ENCODE peak calls at places on chromosomes 16 and 17, in nine cellular contexts. J is ELR; P is NCI-H1092; L is T follicular helper cell; B is activated CD4-positive, alpha-beta T cell treated with anti-CD3 and anti-CD28 coated beads, Interleukin-2, amount 10 ng/mL, durations not matched to agents 7 days and 5 days; O is BJ; N is type B pancreatic cell; Q is activated effector memory CD4-positive, alpha-beta T cell treated with anti-CD3 and anti-CD28 coated beads, Interleukin-2, amount 50 U/mL, for 16 hours; S is NCI-H2081. R is an unnamed sample.

GRCh38 chr16:73062640-73063283 is 14.8 kb upstream of the ZFHX3 start:
- DNase-seq in Q (no peak), N (no peak), P (no peak), B (no peak), L (no peak), S (no peak), O (no peak), J (no peak), R (no peak)

GRCh38 chr17:13462161-13462560 is 139.6 kb downstream of the HS3ST3A1 start:
- DNase-seq in P (no peak), J (peak; percentile 16), Q (no peak), L (no peak), S (no peak), N (no peak), B (no peak), O (peak; percentile 40), R (no peak)

GRCh38 chr16:23466162-23466885 is 13.3 kb upstream of the COG7 start:
- DNase-seq in J (peak; percentile 90), O (peak; percentile 17), L (no peak), P (no peak), N (no peak), S (no peak), Q (no peak), B (no peak), R (peak; percentile 96)

GRCh38 chr16:88705746-88706287 is 391 bp downstream of the RNF166 start:
- DNase-seq in Q (peak; percentile 74), S (no peak), P (no peak), L (no peak), B (no peak), O (no peak), N (no peak), J (peak; percentile 39), R (peak; percentile 22)

GRCh38 chr16:12899529-12900168 is 1.7 kb upstream of the SHISA9 start:
- DNase-seq in J (no peak), L (no peak), Q (no peak), S (no peak), P (no peak), B (no peak), N (no peak), O (no peak), R (no peak)

GRCh38 chr17:45719335-45720071 is 64.6 kb upstream of the CRHR1 start:
- DNase-seq in Q (no peak), O (peak; percentile 32), J (peak; percentile 91), N (no peak), L (no peak), B (no peak), P (no peak), S (no peak), R (peak; percentile 82)

GRCh38 chr17:9241371-9241712 is 220.0 kb downstream of the NTN1 start:
- DNase-seq in J (no peak), B (no peak), P (no peak), S (no peak), Q (no peak), N (no peak), L (no peak), O (no peak), R (no peak)

GRCh38 chr17:64411999-64412771 is 21.5 kb upstream of the PECAM1 start:
- DNase-seq in P (peak; percentile 45), O (no peak), Q (no peak), B (no peak), N (no peak), J (peak; percentile 27), L (no peak), S (no peak), R (no peak)

GRCh38 chr17:66523378-66524174 is 221.2 kb downstream of the PRKCA start:
- DNase-seq in Q (no peak), B (no peak), L (no peak), N (no peak), J (peak; percentile 34), S (no peak), O (no peak), P (no peak), R (no peak)

GRCh38 chr16:87329436-87330256 is 12.5 kb upstream of the C16orf95 start:
- DNase-seq in B (no peak), J (no peak), P (no peak), N (no peak), S (no peak), Q (no peak), O (no peak), L (no peak), R (no peak)

GRCh38 chr16:67842509-67843342 is 606 bp downstream of the THAP11 start:
- DNase-seq in O (no peak), L (peak; percentile 67), N (peak; percentile 73), J (peak; percentile 70), Q (peak; percentile 86), S (no peak), P (peak; percentile 12), B (peak; percentile 64), R (peak; percentile 73)

GRCh38 chr17:27268394-27269085 is 25.4 kb upstream of the WSB1 start:
- DNase-seq in J (no peak), P (peak; percentile 25), S (no peak), Q (no peak), N (no peak), O (no peak), L (no peak), B (no peak), R (no peak)

GRCh38 chr17:4229627-4230026 is 34.2 kb downstream of the ANKFY1 start:
- DNase-seq in B (no peak), O (peak; percentile 25), N (no peak), S (no peak), P (no peak), L (no peak), Q (no peak), J (peak; percentile 93), R (peak; percentile 18)

GRCh38 chr17:47816947-47817346 is 4.6 kb downstream of the OSBPL7 start:
- DNase-seq in P (no peak), J (no peak), L (no peak), N (no peak), B (no peak), S (no peak), Q (no peak), O (no peak), R (no peak)

GRCh38 chr17:7592422-7593021 is 2.6 kb upstream of the SOX15 start:
- DNase-seq in Q (no peak), P (no peak), L (no peak), N (no peak), J (no peak), S (no peak), O (no peak), B (no peak), R (no peak)

GRCh38 chr16:80454802-80455201 is 86.0 kb upstream of the DYNLRB2 start:
- DNase-seq in P (no peak), O (no peak), J (no peak), B (no peak), L (no peak), N (no peak), Q (no peak), S (no peak), R (no peak)

GRCh38 chr17:17408236-17408794 is 68.5 kb upstream of the MED9 start:
- DNase-seq in Q (no peak), N (no peak), B (no peak), O (no peak), L (no peak), J (peak; percentile 76), S (no peak), P (no peak), R (no peak)

GRCh38 chr16:8869212-8869987 is 594 bp upstream of the CARHSP1 start:
- DNase-seq in B (no peak), L (no peak), S (no peak), P (no peak), J (no peak), N (no peak), O (no peak), Q (no peak), R (peak; percentile 46)

GRCh38 chr16:30949655-30950515 is 1.0 kb downstream of the ORAI3 start:
- DNase-seq in S (no peak), B (peak; percentile 58), O (peak; percentile 73), Q (peak; percentile 72), L (no peak), N (no peak), J (peak; percentile 89), P (no peak), R (peak; percentile 89)

GRCh38 chr17:47850692-47851573 is at the start of gene SP6:
- DNase-seq in O (no peak), P (peak; percentile 37), B (peak; percentile 49), L (peak; percentile 38), Q (peak; percentile 89), S (peak; percentile 73), J (peak; percentile 90), N (no peak), R (peak; percentile 87)

GRCh38 chr17:3773511-3773910 is 27.5 kb downstream of the ITGAE start:
- DNase-seq in Q (no peak), B (no peak), J (peak; percentile 78), L (no peak), O (no peak), S (no peak), P (no peak), N (no peak), R (no peak)

GRCh38 chr17:78205124-78205775 is 8.8 kb upstream of the BIRC5 start:
- DNase-seq in S (no peak), O (no peak), J (no peak), N (no peak), P (no peak), Q (no peak), L (no peak), B (no peak), R (no peak)